ENCODE peak calls at places on chromosome 20, in four cellular contexts. T is K562, P is HepG2, V is H1. C is an unnamed sample.

GRCh38 chr20:4606046-4606445 is 115.7 kb upstream of the PRND start:
- DNase-seq in T (no peak), P (no peak), V (no peak), C (no peak)

GRCh38 chr20:6629564-6629963 is 137.9 kb upstream of the BMP2 start:
- DNase-seq in T (no peak), P (no peak), V (no peak), C (no peak)

GRCh38 chr20:25338112-25339023 is 52.3 kb downstream of the ABHD12 start:
- DNase-seq in T (no peak), P (peak), V (peak), C (no peak)

GRCh38 chr20:5642155-5642981 is 107.8 kb upstream of the SHLD1 start:
- DNase-seq in T (no peak), P (no peak), V (no peak), C (no peak)

GRCh38 chr20:58478141-58478805 is 36.9 kb downstream of the APCDD1L start:
- DNase-seq in T (no peak), P (no peak), V (peak), C (no peak)

GRCh38 chr20:55253765-55254164 is 751.6 kb downstream of the CBLN4 start:
- DNase-seq in T (no peak), P (no peak), V (no peak), C (no peak)

GRCh38 chr20:63082939-63083735 is 76.4 kb upstream of the BHLHE23 start:
- DNase-seq in T (no peak), P (no peak), V (no peak), C (no peak)

GRCh38 chr20:4949833-4950178 is 51.5 kb downstream of the SLC23A2 start:
- DNase-seq in T (no peak), P (peak), V (no peak), C (no peak)

GRCh38 chr20:38601216-38602184 is at the start of gene ARHGAP40:
- DNase-seq in T (peak), P (peak), V (peak), C (no peak)

GRCh38 chr20:3162080-3162611 is 2.5 kb upstream of the FASTKD5 start:
- DNase-seq in T (no peak), P (no peak), V (no peak), C (no peak)
- TF ChIP-seq CHD2 in T (no peak), P (no peak), V (no peak), C (no peak)

GRCh38 chr20:60491261-60491660 is 533.0 kb downstream of the CDH26 start:
- DNase-seq in T (no peak), P (no peak), V (no peak), C (no peak)
- TF ChIP-seq SP1 in T (no peak), P (no peak), V (no peak), C (no peak)

DNA sequence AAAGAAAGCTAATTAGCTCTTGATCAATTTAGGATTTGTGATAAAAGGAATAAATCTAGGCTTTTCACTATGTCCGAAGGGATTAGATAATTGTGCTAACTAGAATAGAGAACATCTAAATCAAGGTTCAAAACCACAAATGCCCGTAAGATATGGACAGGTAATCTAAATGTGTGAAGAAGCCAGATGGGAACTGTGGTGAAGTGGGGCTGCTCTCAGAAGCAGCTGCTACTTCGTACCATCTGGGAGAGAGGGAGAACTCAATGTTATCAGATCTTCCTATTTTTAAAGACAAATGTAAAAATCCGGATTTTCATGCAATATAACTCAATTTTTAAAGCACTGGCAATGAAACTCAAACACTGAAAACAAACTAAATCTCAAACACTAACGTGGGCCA is 44.2 kb downstream of the NCOA6 start:
- DNase-seq in T (no peak), P (no peak), V (no peak), C (no peak)
- TF ChIP-seq CHD2 in T (no peak), P (no peak), V (no peak), C (no peak)

DNA sequence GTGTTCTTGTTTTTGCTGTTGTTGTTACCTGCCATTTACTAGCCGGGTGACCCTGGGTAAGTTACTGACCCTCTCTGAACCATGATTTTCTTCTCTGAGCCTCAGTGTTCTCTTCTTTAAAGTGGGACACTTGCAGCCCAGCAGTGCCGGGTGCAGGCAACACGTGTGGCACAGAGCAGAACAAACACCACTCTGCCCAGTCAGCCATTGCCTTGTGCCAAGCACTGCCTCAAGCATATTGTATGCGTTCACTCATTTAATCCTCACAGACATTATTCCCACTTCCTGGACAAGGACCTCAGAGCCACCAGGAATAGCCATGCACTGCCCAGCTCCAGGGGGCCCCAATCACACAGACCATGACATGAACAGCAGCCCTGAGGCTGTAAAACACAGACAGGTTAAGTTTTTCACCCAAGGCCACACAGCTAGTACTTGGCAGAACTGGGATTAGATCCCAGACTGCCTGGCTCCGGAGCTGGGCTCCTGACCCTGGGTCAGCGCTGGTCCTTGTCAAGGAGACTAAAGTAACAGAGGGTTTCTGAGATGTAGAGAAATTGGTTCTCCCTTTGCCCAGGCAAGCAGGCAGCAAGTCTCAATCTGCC is 74.0 kb upstream of the PTPN1 start:
- DNase-seq in T (no peak), P (no peak), V (no peak), C (no peak)
- TF ChIP-seq SP1 in T (no peak), P (no peak), V (no peak), C (no peak)

GRCh38 chr20:3405139-3405538 is 2.3 kb downstream of the DNAAF9 start:
- DNase-seq in T (no peak), P (no peak), V (no peak), C (no peak)
- TF ChIP-seq CHD2 in T (no peak), P (no peak), V (no peak), C (no peak)

GRCh38 chr20:16785221-16785620 is 37.1 kb downstream of the OTOR start:
- DNase-seq in T (no peak), P (no peak), V (no peak), C (no peak)
- TF ChIP-seq SP1 in T (no peak), P (no peak), V (no peak), C (no peak)

DNA sequence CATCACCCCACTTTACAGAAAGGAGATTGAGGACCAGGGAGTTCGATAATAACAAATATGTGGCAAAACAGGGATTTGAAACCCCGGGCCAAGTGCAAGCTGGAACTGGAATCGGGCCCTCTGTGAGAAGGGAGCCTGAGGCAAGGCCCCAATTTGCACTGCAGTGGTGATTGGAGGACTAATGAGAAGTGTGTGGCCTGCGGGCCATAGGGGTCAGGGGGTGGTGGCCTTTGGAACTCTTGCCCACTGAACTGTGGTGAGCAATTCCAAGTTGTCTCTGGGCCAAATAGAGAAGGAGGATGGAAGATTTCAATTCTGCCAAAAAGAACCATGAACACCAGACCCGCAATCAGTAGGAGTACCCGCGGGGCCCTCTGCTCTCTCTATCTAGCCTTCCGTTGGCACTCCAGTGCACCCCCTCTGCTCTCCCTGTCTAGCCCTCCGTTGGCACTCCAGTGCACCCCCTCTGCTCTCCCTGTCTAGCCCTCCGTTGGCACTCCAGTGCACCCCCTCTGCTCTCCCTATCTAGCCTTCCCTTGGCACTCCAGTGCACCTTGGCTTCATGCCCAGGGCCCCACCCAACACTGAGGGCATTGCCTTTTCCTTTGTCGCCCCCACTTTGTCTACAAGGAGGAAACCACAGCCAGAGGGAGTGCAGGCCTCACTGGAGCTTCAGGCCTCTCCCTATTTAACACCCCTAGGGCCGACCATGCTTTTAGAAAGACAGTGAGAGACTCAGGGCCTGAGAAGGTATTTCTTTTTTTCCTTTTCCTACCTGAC is 6.0 kb upstream of the PTPRA start:
- DNase-seq in T (no peak), P (no peak), V (no peak), C (no peak)
- TF ChIP-seq CHD2 in T (no peak), P (no peak), V (no peak), C (no peak)

GRCh38 chr20:61744691-61745396 is 320.8 kb downstream of the TAF4 start:
- DNase-seq in T (peak), P (no peak), V (no peak), C (no peak)
- TF ChIP-seq SP1 in T (no peak), P (no peak), V (no peak), C (no peak)

GRCh38 chr20:47544240-47544639 is 42.6 kb downstream of the NCOA3 start:
- DNase-seq in T (no peak), P (no peak), V (no peak), C (no peak)
- TF ChIP-seq CHD2 in T (no peak), P (no peak), V (no peak), C (no peak)

GRCh38 chr20:18856873-18857272 is 43.3 kb downstream of the SCP2D1 start:
- DNase-seq in T (no peak), P (no peak), V (peak), C (no peak)
- TF ChIP-seq SP1 in T (no peak), P (no peak), V (peak), C (no peak)

C was measured in GM12878.